ENCODE peak calls at places on chromosomes 3 and 15, in ten cellular contexts. One of them, this sample, is unnamed.

GRCh38 chr3:122307288-122307687 is 17.8 kb upstream of the CSTA start:
- DNase-seq in H9: no peak
- DNase-seq in iPS DF 6.9: no peak
- DNase-seq in HFFc6: no peak
- DNase-seq in RPMI8226: no peak
- DNase-seq in activated CD4-positive, alpha-beta T cell treated with anti-CD3 and anti-CD28 coated beads for 1 hour: no peak
- DNase-seq in activated T-helper 9 cell treated with anti-CD3 and anti-CD28 coated beads, Interleukin-2, amount 50 U/mL, for 16 hours: no peak
- DNase-seq in COR-L47: no peak
- DNase-seq in M059J: no peak
- DNase-seq in brain microvascular endothelial cell: no peak
- DNase-seq in this sample: no peak

GRCh38 chr3:101847328-101847727 is 2.0 kb upstream of the NFKBIZ start:
- DNase-seq in RPMI8226: no peak
- DNase-seq in COR-L47: no peak
- DNase-seq in M059J: no peak
- DNase-seq in HFFc6: no peak
- DNase-seq in brain microvascular endothelial cell: no peak
- DNase-seq in activated CD4-positive, alpha-beta T cell treated with anti-CD3 and anti-CD28 coated beads for 1 hour: no peak
- DNase-seq in activated T-helper 9 cell treated with anti-CD3 and anti-CD28 coated beads, Interleukin-2, amount 50 U/mL, for 16 hours: no peak
- DNase-seq in iPS DF 6.9: no peak
- DNase-seq in H9: no peak
- DNase-seq in this sample: no peak

GRCh38 chr3:178966299-178967183 is 105.1 kb downstream of the ZMAT3 start:
- DNase-seq in brain microvascular endothelial cell: no peak
- DNase-seq in M059J: peak; percentile 59
- DNase-seq in HFFc6: peak; percentile 38
- DNase-seq in H9: no peak
- DNase-seq in activated T-helper 9 cell treated with anti-CD3 and anti-CD28 coated beads, Interleukin-2, amount 50 U/mL, for 16 hours: no peak
- DNase-seq in activated CD4-positive, alpha-beta T cell treated with anti-CD3 and anti-CD28 coated beads for 1 hour: no peak
- DNase-seq in RPMI8226: peak; percentile 56
- DNase-seq in iPS DF 6.9: no peak
- DNase-seq in COR-L47: peak; percentile 70
- DNase-seq in this sample: no peak

GRCh38 chr3:123285479-123285878 is 83.7 kb downstream of the SEC22A start:
- DNase-seq in HFFc6: no peak
- DNase-seq in activated T-helper 9 cell treated with anti-CD3 and anti-CD28 coated beads, Interleukin-2, amount 50 U/mL, for 16 hours: no peak
- DNase-seq in M059J: no peak
- DNase-seq in H9: peak; percentile 19
- DNase-seq in RPMI8226: no peak
- DNase-seq in brain microvascular endothelial cell: no peak
- DNase-seq in iPS DF 6.9: no peak
- DNase-seq in activated CD4-positive, alpha-beta T cell treated with anti-CD3 and anti-CD28 coated beads for 1 hour: no peak
- DNase-seq in COR-L47: no peak
- DNase-seq in this sample: no peak

GRCh38 chr3:1088503-1088902 is 4.3 kb upstream of the CNTN6 start:
- DNase-seq in iPS DF 6.9: no peak
- DNase-seq in brain microvascular endothelial cell: no peak
- DNase-seq in H9: no peak
- DNase-seq in M059J: no peak
- DNase-seq in HFFc6: no peak
- DNase-seq in activated CD4-positive, alpha-beta T cell treated with anti-CD3 and anti-CD28 coated beads for 1 hour: no peak
- DNase-seq in COR-L47: no peak
- DNase-seq in RPMI8226: no peak
- DNase-seq in activated T-helper 9 cell treated with anti-CD3 and anti-CD28 coated beads, Interleukin-2, amount 50 U/mL, for 16 hours: no peak
- DNase-seq in this sample: no peak

GRCh38 chr15:101244889-101245668 is 6.8 kb downstream of the CHSY1 start:
- DNase-seq in COR-L47: no peak
- DNase-seq in H9: no peak
- DNase-seq in activated T-helper 9 cell treated with anti-CD3 and anti-CD28 coated beads, Interleukin-2, amount 50 U/mL, for 16 hours: no peak
- DNase-seq in M059J: no peak
- DNase-seq in HFFc6: no peak
- DNase-seq in iPS DF 6.9: no peak
- DNase-seq in brain microvascular endothelial cell: no peak
- DNase-seq in RPMI8226: no peak
- DNase-seq in activated CD4-positive, alpha-beta T cell treated with anti-CD3 and anti-CD28 coated beads for 1 hour: no peak
- DNase-seq in this sample: no peak

GRCh38 chr3:78670087-78670486 is 1097.7 kb downstream of the ROBO1 start:
- DNase-seq in activated CD4-positive, alpha-beta T cell treated with anti-CD3 and anti-CD28 coated beads for 1 hour: no peak
- DNase-seq in H9: no peak
- DNase-seq in HFFc6: no peak
- DNase-seq in RPMI8226: no peak
- DNase-seq in activated T-helper 9 cell treated with anti-CD3 and anti-CD28 coated beads, Interleukin-2, amount 50 U/mL, for 16 hours: no peak
- DNase-seq in COR-L47: peak; percentile 23
- DNase-seq in iPS DF 6.9: no peak
- DNase-seq in brain microvascular endothelial cell: no peak
- DNase-seq in M059J: no peak
- DNase-seq in this sample: no peak

GRCh38 chr3:184592411-184593200 is 31.0 kb downstream of the EPHB3 start:
- DNase-seq in M059J: no peak
- DNase-seq in HFFc6: no peak
- DNase-seq in activated T-helper 9 cell treated with anti-CD3 and anti-CD28 coated beads, Interleukin-2, amount 50 U/mL, for 16 hours: no peak
- DNase-seq in brain microvascular endothelial cell: no peak
- DNase-seq in iPS DF 6.9: no peak
- DNase-seq in H9: no peak
- DNase-seq in RPMI8226: no peak
- DNase-seq in activated CD4-positive, alpha-beta T cell treated with anti-CD3 and anti-CD28 coated beads for 1 hour: no peak
- DNase-seq in COR-L47: no peak
- DNase-seq in this sample: no peak

GRCh38 chr15:36912311-36912712 is 188.0 kb downstream of the MEIS2 start:
- DNase-seq in RPMI8226: no peak
- DNase-seq in activated CD4-positive, alpha-beta T cell treated with anti-CD3 and anti-CD28 coated beads for 1 hour: no peak
- DNase-seq in H9: no peak
- DNase-seq in iPS DF 6.9: no peak
- DNase-seq in M059J: no peak
- DNase-seq in HFFc6: no peak
- DNase-seq in COR-L47: no peak
- DNase-seq in brain microvascular endothelial cell: no peak
- DNase-seq in activated T-helper 9 cell treated with anti-CD3 and anti-CD28 coated beads, Interleukin-2, amount 50 U/mL, for 16 hours: no peak
- DNase-seq in this sample: no peak

GRCh38 chr3:127423856-127424765 is 136.3 kb upstream of the PRR20G start:
- DNase-seq in activated T-helper 9 cell treated with anti-CD3 and anti-CD28 coated beads, Interleukin-2, amount 50 U/mL, for 16 hours: no peak
- DNase-seq in H9: peak; percentile 36
- DNase-seq in brain microvascular endothelial cell: no peak
- DNase-seq in RPMI8226: no peak
- DNase-seq in COR-L47: no peak
- DNase-seq in HFFc6: no peak
- DNase-seq in activated CD4-positive, alpha-beta T cell treated with anti-CD3 and anti-CD28 coated beads for 1 hour: no peak
- DNase-seq in iPS DF 6.9: no peak
- DNase-seq in M059J: no peak
- DNase-seq in this sample: no peak

GRCh38 chr3:142857056-142857455 is 31.8 kb downstream of the PCOLCE2 start:
- DNase-seq in COR-L47: peak; percentile 52
- DNase-seq in RPMI8226: peak; percentile 82
- DNase-seq in brain microvascular endothelial cell: no peak
- DNase-seq in activated CD4-positive, alpha-beta T cell treated with anti-CD3 and anti-CD28 coated beads for 1 hour: no peak
- DNase-seq in H9: peak; percentile 76
- DNase-seq in M059J: peak; percentile 50
- DNase-seq in activated T-helper 9 cell treated with anti-CD3 and anti-CD28 coated beads, Interleukin-2, amount 50 U/mL, for 16 hours: no peak
- DNase-seq in iPS DF 6.9: no peak
- DNase-seq in HFFc6: peak; percentile 38
- DNase-seq in this sample: peak; percentile 43

GRCh38 chr3:37074178-37074577 is 80.9 kb downstream of the MLH1 start:
- DNase-seq in HFFc6: peak; percentile 63
- DNase-seq in COR-L47: no peak
- DNase-seq in brain microvascular endothelial cell: peak; percentile 66
- DNase-seq in activated CD4-positive, alpha-beta T cell treated with anti-CD3 and anti-CD28 coated beads for 1 hour: no peak
- DNase-seq in H9: no peak
- DNase-seq in RPMI8226: no peak
- DNase-seq in iPS DF 6.9: no peak
- DNase-seq in activated T-helper 9 cell treated with anti-CD3 and anti-CD28 coated beads, Interleukin-2, amount 50 U/mL, for 16 hours: no peak
- DNase-seq in M059J: peak; percentile 74
- DNase-seq in this sample: peak; percentile 50

GRCh38 chr3:101279162-101279561 is 41.2 kb downstream of the IMPG2 start:
- DNase-seq in iPS DF 6.9: no peak
- DNase-seq in COR-L47: no peak
- DNase-seq in M059J: peak; percentile 34
- DNase-seq in HFFc6: no peak
- DNase-seq in RPMI8226: no peak
- DNase-seq in activated CD4-positive, alpha-beta T cell treated with anti-CD3 and anti-CD28 coated beads for 1 hour: no peak
- DNase-seq in H9: no peak
- DNase-seq in activated T-helper 9 cell treated with anti-CD3 and anti-CD28 coated beads, Interleukin-2, amount 50 U/mL, for 16 hours: no peak
- DNase-seq in brain microvascular endothelial cell: no peak
- DNase-seq in this sample: no peak

GRCh38 chr15:84606653-84607120 is 5.9 kb downstream of the ZSCAN2 start:
- DNase-seq in activated CD4-positive, alpha-beta T cell treated with anti-CD3 and anti-CD28 coated beads for 1 hour: no peak
- DNase-seq in COR-L47: no peak
- DNase-seq in iPS DF 6.9: no peak
- DNase-seq in activated T-helper 9 cell treated with anti-CD3 and anti-CD28 coated beads, Interleukin-2, amount 50 U/mL, for 16 hours: no peak
- DNase-seq in RPMI8226: no peak
- DNase-seq in H9: no peak
- DNase-seq in M059J: no peak
- DNase-seq in HFFc6: no peak
- DNase-seq in brain microvascular endothelial cell: no peak
- DNase-seq in this sample: no peak

GRCh38 chr15:70215951-70216350 is 118.2 kb upstream of the TLE3 start:
- DNase-seq in H9: no peak
- DNase-seq in COR-L47: no peak
- DNase-seq in HFFc6: no peak
- DNase-seq in activated CD4-positive, alpha-beta T cell treated with anti-CD3 and anti-CD28 coated beads for 1 hour: no peak
- DNase-seq in iPS DF 6.9: no peak
- DNase-seq in activated T-helper 9 cell treated with anti-CD3 and anti-CD28 coated beads, Interleukin-2, amount 50 U/mL, for 16 hours: no peak
- DNase-seq in brain microvascular endothelial cell: no peak
- DNase-seq in M059J: no peak
- DNase-seq in RPMI8226: no peak
- DNase-seq in this sample: no peak

GRCh38 chr3:110327870-110328269 is 743.7 kb upstream of the NECTIN3 start:
- DNase-seq in activated T-helper 9 cell treated with anti-CD3 and anti-CD28 coated beads, Interleukin-2, amount 50 U/mL, for 16 hours: no peak
- DNase-seq in iPS DF 6.9: no peak
- DNase-seq in activated CD4-positive, alpha-beta T cell treated with anti-CD3 and anti-CD28 coated beads for 1 hour: no peak
- DNase-seq in brain microvascular endothelial cell: no peak
- DNase-seq in HFFc6: peak; percentile 65
- DNase-seq in RPMI8226: no peak
- DNase-seq in COR-L47: no peak
- DNase-seq in H9: no peak
- DNase-seq in M059J: peak; percentile 79
- DNase-seq in this sample: no peak

GRCh38 chr3:146326875-146327543 is 76.1 kb upstream of the PLSCR4 start:
- DNase-seq in activated T-helper 9 cell treated with anti-CD3 and anti-CD28 coated beads, Interleukin-2, amount 50 U/mL, for 16 hours: no peak
- DNase-seq in activated CD4-positive, alpha-beta T cell treated with anti-CD3 and anti-CD28 coated beads for 1 hour: no peak
- DNase-seq in RPMI8226: peak; percentile 6
- DNase-seq in M059J: peak; percentile 74
- DNase-seq in iPS DF 6.9: no peak
- DNase-seq in HFFc6: peak; percentile 68
- DNase-seq in brain microvascular endothelial cell: peak; percentile 60
- DNase-seq in COR-L47: peak; percentile 43
- DNase-seq in H9: no peak
- DNase-seq in this sample: peak; percentile 34

GRCh38 chr15:52331490-52332240 is 36.1 kb upstream of the MYO5C start:
- DNase-seq in RPMI8226: peak; percentile 48
- DNase-seq in H9: no peak
- DNase-seq in activated T-helper 9 cell treated with anti-CD3 and anti-CD28 coated beads, Interleukin-2, amount 50 U/mL, for 16 hours: peak; percentile 9
- DNase-seq in brain microvascular endothelial cell: peak; percentile 38
- DNase-seq in COR-L47: peak; percentile 41
- DNase-seq in iPS DF 6.9: no peak
- DNase-seq in activated CD4-positive, alpha-beta T cell treated with anti-CD3 and anti-CD28 coated beads for 1 hour: peak; percentile 26
- DNase-seq in M059J: peak; percentile 87
- DNase-seq in HFFc6: peak; percentile 55
- DNase-seq in this sample: peak; percentile 77

GRCh38 chr3:190424478-190425439 is 24.9 kb downstream of the TMEM207 start:
- DNase-seq in COR-L47: peak; percentile 63
- DNase-seq in brain microvascular endothelial cell: peak; percentile 32
- DNase-seq in iPS DF 6.9: peak; percentile 41
- DNase-seq in RPMI8226: peak; percentile 69
- DNase-seq in HFFc6: peak; percentile 65
- DNase-seq in activated T-helper 9 cell treated with anti-CD3 and anti-CD28 coated beads, Interleukin-2, amount 50 U/mL, for 16 hours: peak; percentile 2
- DNase-seq in activated CD4-positive, alpha-beta T cell treated with anti-CD3 and anti-CD28 coated beads for 1 hour: no peak
- DNase-seq in M059J: peak; percentile 81
- DNase-seq in H9: peak; percentile 75
- DNase-seq in this sample: peak; percentile 80

GRCh38 chr15:75355369-75355768 is 8.5 kb downstream of the NEIL1 start:
- DNase-seq in RPMI8226: no peak
- DNase-seq in iPS DF 6.9: no peak
- DNase-seq in activated CD4-positive, alpha-beta T cell treated with anti-CD3 and anti-CD28 coated beads for 1 hour: no peak
- DNase-seq in COR-L47: no peak
- DNase-seq in M059J: no peak
- DNase-seq in HFFc6: no peak
- DNase-seq in H9: no peak
- DNase-seq in brain microvascular endothelial cell: no peak
- DNase-seq in activated T-helper 9 cell treated with anti-CD3 and anti-CD28 coated beads, Interleukin-2, amount 50 U/mL, for 16 hours: no peak
- DNase-seq in this sample: no peak

GRCh38 chr3:138359549-138360271 is 11.3 kb downstream of the MRAS start:
- DNase-seq in RPMI8226: no peak
- DNase-seq in activated T-helper 9 cell treated with anti-CD3 and anti-CD28 coated beads, Interleukin-2, amount 50 U/mL, for 16 hours: no peak
- DNase-seq in iPS DF 6.9: no peak
- DNase-seq in H9: no peak
- DNase-seq in COR-L47: no peak
- DNase-seq in activated CD4-positive, alpha-beta T cell treated with anti-CD3 and anti-CD28 coated beads for 1 hour: no peak
- DNase-seq in HFFc6: no peak
- DNase-seq in M059J: no peak
- DNase-seq in brain microvascular endothelial cell: no peak
- DNase-seq in this sample: no peak

GRCh38 chr3:134817297-134817696 is 22.2 kb downstream of the EPHB1 start:
- DNase-seq in brain microvascular endothelial cell: no peak
- DNase-seq in RPMI8226: peak; percentile 12
- DNase-seq in M059J: no peak
- DNase-seq in HFFc6: no peak
- DNase-seq in iPS DF 6.9: no peak
- DNase-seq in H9: no peak
- DNase-seq in COR-L47: no peak
- DNase-seq in activated T-helper 9 cell treated with anti-CD3 and anti-CD28 coated beads, Interleukin-2, amount 50 U/mL, for 16 hours: no peak
- DNase-seq in activated CD4-positive, alpha-beta T cell treated with anti-CD3 and anti-CD28 coated beads for 1 hour: no peak
- DNase-seq in this sample: no peak

GRCh38 chr3:36678216-36679013 is 85.9 kb downstream of the DCLK3 start:
- DNase-seq in brain microvascular endothelial cell: peak; percentile 71
- DNase-seq in HFFc6: peak; percentile 58
- DNase-seq in iPS DF 6.9: no peak
- DNase-seq in COR-L47: no peak
- DNase-seq in activated T-helper 9 cell treated with anti-CD3 and anti-CD28 coated beads, Interleukin-2, amount 50 U/mL, for 16 hours: no peak
- DNase-seq in H9: no peak
- DNase-seq in activated CD4-positive, alpha-beta T cell treated with anti-CD3 and anti-CD28 coated beads for 1 hour: no peak
- DNase-seq in M059J: peak; percentile 61
- DNase-seq in RPMI8226: no peak
- DNase-seq in this sample: peak; percentile 24

GRCh38 chr15:33067456-33067855 is 127.1 kb downstream of the FMN1 start:
- DNase-seq in activated CD4-positive, alpha-beta T cell treated with anti-CD3 and anti-CD28 coated beads for 1 hour: no peak
- DNase-seq in HFFc6: peak; percentile 79
- DNase-seq in M059J: peak; percentile 81
- DNase-seq in COR-L47: peak; percentile 9
- DNase-seq in RPMI8226: no peak
- DNase-seq in activated T-helper 9 cell treated with anti-CD3 and anti-CD28 coated beads, Interleukin-2, amount 50 U/mL, for 16 hours: no peak
- DNase-seq in iPS DF 6.9: no peak
- DNase-seq in brain microvascular endothelial cell: peak; percentile 76
- DNase-seq in H9: no peak
- DNase-seq in this sample: peak; percentile 76

GRCh38 chr3:59992578-59992977 is 942.8 kb upstream of the CFAP20DC start:
- DNase-seq in brain microvascular endothelial cell: no peak
- DNase-seq in COR-L47: no peak
- DNase-seq in HFFc6: no peak
- DNase-seq in H9: no peak
- DNase-seq in activated CD4-positive, alpha-beta T cell treated with anti-CD3 and anti-CD28 coated beads for 1 hour: no peak
- DNase-seq in activated T-helper 9 cell treated with anti-CD3 and anti-CD28 coated beads, Interleukin-2, amount 50 U/mL, for 16 hours: no peak
- DNase-seq in RPMI8226: no peak
- DNase-seq in iPS DF 6.9: no peak
- DNase-seq in M059J: no peak
- DNase-seq in this sample: no peak

GRCh38 chr3:47009225-47010049 is 30.0 kb downstream of the NBEAL2 start:
- DNase-seq in M059J: peak; percentile 81
- DNase-seq in H9: peak; percentile 95
- DNase-seq in COR-L47: peak; percentile 71
- DNase-seq in iPS DF 6.9: no peak
- DNase-seq in brain microvascular endothelial cell: peak; percentile 83
- DNase-seq in RPMI8226: no peak
- DNase-seq in activated CD4-positive, alpha-beta T cell treated with anti-CD3 and anti-CD28 coated beads for 1 hour: peak; percentile 57
- DNase-seq in activated T-helper 9 cell treated with anti-CD3 and anti-CD28 coated beads, Interleukin-2, amount 50 U/mL, for 16 hours: peak; percentile 31
- DNase-seq in HFFc6: peak; percentile 81
- DNase-seq in this sample: peak; percentile 90

GRCh38 chr3:62242846-62243245 is 130.5 kb downstream of the FEZF2 start:
- DNase-seq in iPS DF 6.9: no peak
- DNase-seq in activated CD4-positive, alpha-beta T cell treated with anti-CD3 and anti-CD28 coated beads for 1 hour: no peak
- DNase-seq in activated T-helper 9 cell treated with anti-CD3 and anti-CD28 coated beads, Interleukin-2, amount 50 U/mL, for 16 hours: no peak
- DNase-seq in brain microvascular endothelial cell: no peak
- DNase-seq in H9: peak; percentile 37
- DNase-seq in HFFc6: no peak
- DNase-seq in RPMI8226: no peak
- DNase-seq in COR-L47: no peak
- DNase-seq in M059J: no peak
- DNase-seq in this sample: no peak

GRCh38 chr3:100311011-100311410 is 23.5 kb upstream of the NIT2 start:
- DNase-seq in H9: no peak
- DNase-seq in M059J: no peak
- DNase-seq in HFFc6: no peak
- DNase-seq in brain microvascular endothelial cell: no peak
- DNase-seq in RPMI8226: no peak
- DNase-seq in iPS DF 6.9: no peak
- DNase-seq in COR-L47: no peak
- DNase-seq in activated CD4-positive, alpha-beta T cell treated with anti-CD3 and anti-CD28 coated beads for 1 hour: no peak
- DNase-seq in activated T-helper 9 cell treated with anti-CD3 and anti-CD28 coated beads, Interleukin-2, amount 50 U/mL, for 16 hours: no peak
- DNase-seq in this sample: no peak

This sample was measured in Daoy.